ENCODE peak calls at places on chromosome 4, in six cellular contexts. H is HCT116, U is GM12878, J is K562, P is H1, B is HepG2. Q is an unnamed sample.

GRCh38 chr4:153427363-153428071 is 38.6 kb upstream of the TMEM131L start:
- DNase-seq in H (no peak), U (no peak), J (no peak), P (no peak), B (no peak), Q (no peak)

GRCh38 chr4:111933703-111934102 is 211.6 kb upstream of the FAM241A start:
- DNase-seq in H (no peak), U (no peak), J (no peak), P (no peak), B (no peak), Q (no peak)

GRCh38 chr4:76585897-76586360 is 150.9 kb downstream of the SHROOM3 start:
- DNase-seq in H (peak; percentile 81), U (no peak), J (no peak), P (peak; percentile 87), B (peak; percentile 7), Q (no peak)

GRCh38 chr4:174697164-174697563 is 131.9 kb downstream of the GLRA3 start:
- DNase-seq in H (no peak), U (no peak), J (no peak), P (no peak), B (no peak), Q (no peak)

GRCh38 chr4:182608525-182608924 is 308.7 kb downstream of the DCTD start:
- DNase-seq in H (no peak), U (no peak), J (no peak), P (no peak), B (no peak), Q (no peak)

GRCh38 chr4:146333895-146334262 is 119.5 kb downstream of the REELD1 start:
- DNase-seq in H (no peak), U (no peak), J (no peak), P (no peak), B (no peak), Q (no peak)

GRCh38 chr4:75654905-75655304 is 18.3 kb downstream of the G3BP2 start:
- DNase-seq in H (no peak), U (no peak), J (no peak), P (no peak), B (no peak), Q (no peak)

GRCh38 chr4:128917781-128918180 is 108.3 kb downstream of the JADE1 start:
- DNase-seq in H (no peak), U (peak; percentile 68), J (no peak), P (no peak), B (no peak), Q (no peak)

GRCh38 chr4:38452009-38452408 is 212.0 kb upstream of the KLF3 start:
- DNase-seq in H (no peak), U (no peak), J (no peak), P (no peak), B (no peak), Q (no peak)

GRCh38 chr4:58983887-58984286 is 1873.7 kb upstream of the IGFBP7 start:
- DNase-seq in H (no peak), U (no peak), J (no peak), P (no peak), B (no peak), Q (no peak)

GRCh38 chr4:93018243-93018642 is 714.5 kb downstream of the GRID2 start:
- DNase-seq in H (no peak), U (no peak), J (no peak), P (no peak), B (no peak), Q (no peak)

GRCh38 chr4:140884431-140885058 is 128.4 kb upstream of the TBC1D9 start:
- DNase-seq in H (peak; percentile 71), U (peak; percentile 9), J (peak; percentile 29), P (peak; percentile 57), B (peak; percentile 63), Q (peak; percentile 59)

GRCh38 chr4:14802596-14802995 is 199.7 kb upstream of the CPEB2 start:
- DNase-seq in H (no peak), U (no peak), J (no peak), P (no peak), B (no peak), Q (no peak)

GRCh38 chr4:8112036-8112576 is 46.5 kb downstream of the ABLIM2 start:
- DNase-seq in H (no peak), U (no peak), J (no peak), P (no peak), B (no peak), Q (no peak)

GRCh38 chr4:17544831-17545234 is 29.9 kb downstream of the CLRN2 start:
- DNase-seq in H (no peak), U (no peak), J (no peak), P (no peak), B (peak; percentile 68), Q (no peak)

GRCh38 chr4:36285784-36286480 is 4.5 kb downstream of the DTHD1 start:
- DNase-seq in H (peak; percentile 15), U (peak; percentile 93), J (no peak), P (no peak), B (no peak), Q (no peak)

GRCh38 chr4:158670975-158671664 is 567 bp downstream of the C4orf46 start:
- DNase-seq in H (peak; percentile 33), U (peak; percentile 30), J (peak; percentile 37), P (peak; percentile 56), B (peak; percentile 59), Q (no peak)

GRCh38 chr4:94714761-94715160 is 43.0 kb upstream of the BMPR1B start:
- DNase-seq in H (no peak), U (no peak), J (no peak), P (no peak), B (no peak), Q (no peak)

GRCh38 chr4:3111461-3111860 is 37.0 kb downstream of the HTT start:
- DNase-seq in H (no peak), U (no peak), J (no peak), P (no peak), B (no peak), Q (no peak)

GRCh38 chr4:153790962-153791551 is 2.2 kb upstream of the SFRP2 start:
- DNase-seq in H (no peak), U (no peak), J (no peak), P (peak; percentile 88), B (no peak), Q (no peak)

GRCh38 chr4:105194328-105195231 is 47.9 kb downstream of the TET2 start:
- DNase-seq in H (no peak), U (peak; percentile 55), J (no peak), P (no peak), B (no peak), Q (no peak)

GRCh38 chr4:2417196-2417764 is 1.2 kb downstream of the ZFYVE28 start:
- DNase-seq in H (no peak), U (no peak), J (peak; percentile 51), P (no peak), B (no peak), Q (no peak)

DNA sequence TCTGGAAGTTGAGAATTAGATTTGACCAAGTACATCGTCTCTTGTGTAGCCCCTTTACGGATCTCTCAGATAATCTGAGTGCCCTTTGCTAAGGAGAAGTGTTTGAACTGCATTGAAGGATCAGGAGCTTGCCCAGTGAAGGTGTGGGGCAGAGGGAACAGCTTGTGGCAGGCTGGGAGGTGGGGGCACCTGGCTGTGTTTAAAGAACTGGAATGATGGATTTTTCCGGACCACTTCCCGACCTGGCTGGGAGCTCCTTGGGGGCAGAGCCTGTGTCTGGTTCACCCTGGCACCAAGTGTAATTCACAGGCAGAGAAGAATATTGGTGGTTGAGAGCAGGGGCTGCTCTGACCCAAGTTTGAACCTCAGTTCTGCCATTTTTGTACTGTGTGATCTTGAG is 18.4 kb downstream of the TBC1D14 start:
- DNase-seq in H (no peak), U (no peak), J (no peak), P (no peak), B (no peak), Q (no peak)
- TF ChIP-seq ZNF274 in H (no peak), U (no peak), J (no peak), P (no peak), B (no peak), Q (no peak)

GRCh38 chr4:77958897-77959296 is 96.3 kb downstream of the MRPL1 start:
- DNase-seq in H (no peak), U (no peak), J (no peak), P (no peak), B (no peak), Q (no peak)
- H3K4me1 ChIP-seq in H (no peaks in the 10 kb centered on the region), U (no peaks in the 10 kb centered on the region), J (peaks cover 2% of the 10 kb centered on the region), P (no peaks in the 10 kb centered on the region), B (no peaks in the 10 kb centered on the region), Q (no peaks in the 10 kb centered on the region)

GRCh38 chr4:161182913-161183312 is 980.9 kb downstream of the FSTL5 start:
- DNase-seq in H (no peak), U (no peak), J (no peak), P (no peak), B (peak; percentile 22), Q (no peak)

GRCh38 chr4:161183729-161184128 is 980.1 kb downstream of the FSTL5 start:
- DNase-seq in H (no peak), U (no peak), J (no peak), P (no peak), B (no peak), Q (no peak)

GRCh38 chr4:161188578-161188977 is 975.2 kb downstream of the FSTL5 start:
- DNase-seq in H (no peak), U (no peak), J (no peak), P (no peak), B (no peak), Q (no peak)

GRCh38 chr4:161189286-161190134 is 974.3 kb downstream of the FSTL5 start:
- DNase-seq in H (no peak), U (no peak), J (no peak), P (no peak), B (no peak), Q (no peak)

DNA sequence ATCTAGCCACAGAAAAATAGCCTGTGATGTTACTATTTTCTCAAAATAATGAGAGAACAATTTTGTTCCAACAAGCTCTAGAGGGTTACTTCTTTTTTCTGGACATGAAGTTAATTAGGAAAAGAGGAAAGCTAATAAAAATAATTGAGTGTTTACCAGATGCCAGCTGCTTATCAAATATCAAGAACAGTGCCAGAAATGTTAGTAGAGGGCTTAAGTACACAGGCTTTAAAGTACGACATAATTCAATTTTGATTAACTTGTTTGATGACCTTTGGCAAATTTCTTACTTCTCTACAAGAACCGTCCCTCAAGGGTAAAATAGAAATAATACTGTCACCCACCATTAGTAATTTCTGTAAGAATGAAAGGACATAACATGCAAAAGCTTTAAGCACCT is 977.0 kb downstream of the FSTL5 start:
- DNase-seq in H (no peak), U (no peak), J (no peak), P (no peak), B (no peak), Q (no peak)
- H3K9me3 ChIP-seq in H (no peaks in the 10 kb centered on the region), U (no peaks in the 10 kb centered on the region), J (no peaks in the 10 kb centered on the region), P (no peaks in the 10 kb centered on the region), B (no peaks in the 10 kb centered on the region), Q (no peaks in the 10 kb centered on the region)

DNA sequence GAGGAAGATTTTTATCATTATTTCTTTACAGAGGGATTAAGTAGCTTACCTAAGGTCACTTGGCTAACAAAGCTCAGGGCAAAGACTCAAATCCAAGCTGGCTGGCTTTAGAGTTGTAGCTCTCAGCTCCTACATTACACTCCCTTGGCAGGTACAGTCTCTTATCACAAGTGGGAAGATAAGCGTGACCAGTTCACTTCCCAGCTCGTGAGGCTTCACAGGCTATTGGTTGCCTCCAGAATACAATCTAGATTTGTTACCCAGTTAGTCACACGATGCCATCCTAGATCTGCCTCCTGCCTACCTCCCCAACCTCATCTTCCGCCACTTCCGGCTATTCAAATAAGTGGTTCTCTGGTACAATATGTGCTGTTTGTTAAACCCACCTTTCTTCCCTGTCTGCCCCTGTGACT is 3.7 kb downstream of the MMRN1 start:
- DNase-seq in H (no peak), U (peak; percentile 41), J (no peak), P (no peak), B (no peak), Q (no peak)
- TF ChIP-seq ZNF274 in H (no peak), U (no peak), J (no peak), P (no peak), B (no peak), Q (no peak)

Q was measured in NT2/D1.